ENCODE peak calls at places on chromosomes 11 and 22, in six cellular contexts. One of them, this sample, is unnamed.

GRCh38 chr11:91296628-91297027 is 928.0 kb upstream of the FAT3 start:
- DNase-seq in lower lobe of right lung: no peak
- DNase-seq in fibroblast of lung: no peak
- DNase-seq in CD8-positive, alpha-beta T cell: no peak
- DNase-seq in adrenal gland: no peak
- DNase-seq in choroid plexus epithelial cell: peak; percentile 58
- DNase-seq in this sample: no peak

GRCh38 chr11:85751738-85752137 is 59.2 kb downstream of the SYTL2 start:
- DNase-seq in lower lobe of right lung: no peak
- DNase-seq in fibroblast of lung: peak; percentile 33
- DNase-seq in CD8-positive, alpha-beta T cell: no peak
- DNase-seq in adrenal gland: no peak
- DNase-seq in choroid plexus epithelial cell: no peak
- DNase-seq in this sample: no peak

GRCh38 chr11:29989181-29989580 is 27.6 kb downstream of the KCNA4 start:
- DNase-seq in lower lobe of right lung: no peak
- DNase-seq in fibroblast of lung: peak; percentile 0
- DNase-seq in CD8-positive, alpha-beta T cell: no peak
- DNase-seq in adrenal gland: no peak
- DNase-seq in choroid plexus epithelial cell: no peak
- DNase-seq in this sample: no peak

GRCh38 chr11:102306048-102306575 is 11.2 kb upstream of the BIRC3 start:
- DNase-seq in lower lobe of right lung: peak; percentile 81
- DNase-seq in fibroblast of lung: peak; percentile 29
- DNase-seq in CD8-positive, alpha-beta T cell: no peak
- DNase-seq in adrenal gland: no peak
- DNase-seq in choroid plexus epithelial cell: no peak
- DNase-seq in this sample: no peak

GRCh38 chr11:72238040-72238450 is 5.9 kb downstream of the PHOX2A start:
- DNase-seq in lower lobe of right lung: peak; percentile 74
- DNase-seq in fibroblast of lung: peak; percentile 61
- DNase-seq in CD8-positive, alpha-beta T cell: peak; percentile 14
- DNase-seq in adrenal gland: peak; percentile 71
- DNase-seq in choroid plexus epithelial cell: peak; percentile 80
- DNase-seq in this sample: peak; percentile 64

GRCh38 chr11:2766166-2766565 is 66.4 kb upstream of the KCNQ1OT1 start:
- DNase-seq in lower lobe of right lung: no peak
- DNase-seq in fibroblast of lung: no peak
- DNase-seq in CD8-positive, alpha-beta T cell: no peak
- DNase-seq in adrenal gland: peak; percentile 17
- DNase-seq in choroid plexus epithelial cell: no peak
- DNase-seq in this sample: no peak

GRCh38 chr11:19553683-19554333 is 158.8 kb upstream of the NAV2 start:
- DNase-seq in lower lobe of right lung: peak; percentile 83
- DNase-seq in fibroblast of lung: peak; percentile 43
- DNase-seq in CD8-positive, alpha-beta T cell: peak; percentile 47
- DNase-seq in adrenal gland: peak; percentile 92
- DNase-seq in choroid plexus epithelial cell: peak; percentile 77
- DNase-seq in this sample: peak; percentile 93

GRCh38 chr22:18023509-18024275 is 669 bp downstream of the MICAL3 start:
- DNase-seq in lower lobe of right lung: no peak
- DNase-seq in fibroblast of lung: peak; percentile 89
- DNase-seq in CD8-positive, alpha-beta T cell: no peak
- DNase-seq in adrenal gland: peak; percentile 83
- DNase-seq in choroid plexus epithelial cell: peak; percentile 65
- DNase-seq in this sample: peak; percentile 60

GRCh38 chr11:112392860-112393259 is 132.2 kb upstream of the PLET1 start:
- DNase-seq in lower lobe of right lung: no peak
- DNase-seq in fibroblast of lung: no peak
- DNase-seq in CD8-positive, alpha-beta T cell: no peak
- DNase-seq in adrenal gland: no peak
- DNase-seq in choroid plexus epithelial cell: no peak
- DNase-seq in this sample: no peak

GRCh38 chr22:49052023-49052538 is 775.6 kb downstream of the BRD1 start:
- DNase-seq in lower lobe of right lung: no peak
- DNase-seq in fibroblast of lung: peak; percentile 6
- DNase-seq in CD8-positive, alpha-beta T cell: peak; percentile 11
- DNase-seq in adrenal gland: no peak
- DNase-seq in choroid plexus epithelial cell: peak; percentile 4
- DNase-seq in this sample: no peak

GRCh38 chr11:56271092-56271491 is 2.9 kb upstream of the OR5T1 start:
- DNase-seq in lower lobe of right lung: no peak
- DNase-seq in fibroblast of lung: no peak
- DNase-seq in CD8-positive, alpha-beta T cell: no peak
- DNase-seq in adrenal gland: no peak
- DNase-seq in choroid plexus epithelial cell: no peak
- DNase-seq in this sample: no peak

GRCh38 chr11:72583177-72583553 is 91.1 kb downstream of the PDE2A start:
- DNase-seq in lower lobe of right lung: peak; percentile 23
- DNase-seq in fibroblast of lung: no peak
- DNase-seq in CD8-positive, alpha-beta T cell: no peak
- DNase-seq in adrenal gland: no peak
- DNase-seq in choroid plexus epithelial cell: no peak
- DNase-seq in this sample: no peak

GRCh38 chr11:116736763-116737162 is 36.0 kb downstream of the BUD13 start:
- DNase-seq in lower lobe of right lung: no peak
- DNase-seq in fibroblast of lung: no peak
- DNase-seq in CD8-positive, alpha-beta T cell: no peak
- DNase-seq in adrenal gland: no peak
- DNase-seq in choroid plexus epithelial cell: no peak
- DNase-seq in this sample: no peak
- TF ChIP-seq CTCF in lower lobe of right lung: no peak
- TF ChIP-seq CTCF in fibroblast of lung: no peak
- TF ChIP-seq CTCF in CD8-positive, alpha-beta T cell: no peak
- TF ChIP-seq CTCF in adrenal gland: no peak
- TF ChIP-seq CTCF in choroid plexus epithelial cell: no peak
- TF ChIP-seq CTCF in this sample: no peak

DNA sequence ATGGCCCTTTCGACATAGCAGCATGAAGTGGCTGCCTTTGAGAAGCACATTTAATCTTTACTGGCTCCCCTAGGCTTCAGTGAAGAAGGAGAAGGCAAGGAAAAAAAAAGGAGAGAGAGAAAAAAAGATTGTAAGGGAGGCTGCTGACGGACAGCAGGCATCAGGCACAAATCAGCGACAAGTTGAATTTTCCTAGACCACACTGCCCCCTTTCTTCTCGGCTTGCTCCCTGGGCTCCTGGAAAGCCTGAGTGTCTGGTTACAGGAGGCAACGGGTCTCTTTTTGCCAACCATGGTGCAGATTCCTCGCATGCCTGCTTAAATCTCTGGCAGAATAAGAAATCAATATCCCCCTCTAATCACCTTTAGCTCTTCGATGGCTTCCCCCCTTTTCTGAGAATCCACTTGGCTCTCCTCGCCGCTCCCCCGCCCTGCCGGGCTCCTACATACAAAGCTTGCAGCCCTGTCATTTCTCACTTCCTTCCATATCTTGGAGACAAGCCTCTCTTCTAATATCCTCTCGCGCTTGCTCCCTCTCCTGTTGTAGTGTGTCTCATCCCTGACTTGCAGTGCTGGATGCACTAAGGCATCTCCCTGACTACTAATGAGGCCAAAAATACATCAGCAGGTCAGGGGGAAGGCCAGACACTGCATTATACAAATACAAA is 14.3 kb downstream of the BLID start:
- DNase-seq in lower lobe of right lung: no peak
- DNase-seq in fibroblast of lung: peak; percentile 91
- DNase-seq in CD8-positive, alpha-beta T cell: no peak
- DNase-seq in adrenal gland: peak; percentile 70
- DNase-seq in choroid plexus epithelial cell: peak; percentile 92
- DNase-seq in this sample: peak; percentile 57
- TF ChIP-seq CTCF in lower lobe of right lung: peak; percentile 53
- TF ChIP-seq CTCF in fibroblast of lung: peak; percentile 58
- TF ChIP-seq CTCF in CD8-positive, alpha-beta T cell: no peak
- TF ChIP-seq CTCF in adrenal gland: peak; percentile 71
- TF ChIP-seq CTCF in choroid plexus epithelial cell: peak; percentile 80
- TF ChIP-seq CTCF in this sample: peak; percentile 65

DNA sequence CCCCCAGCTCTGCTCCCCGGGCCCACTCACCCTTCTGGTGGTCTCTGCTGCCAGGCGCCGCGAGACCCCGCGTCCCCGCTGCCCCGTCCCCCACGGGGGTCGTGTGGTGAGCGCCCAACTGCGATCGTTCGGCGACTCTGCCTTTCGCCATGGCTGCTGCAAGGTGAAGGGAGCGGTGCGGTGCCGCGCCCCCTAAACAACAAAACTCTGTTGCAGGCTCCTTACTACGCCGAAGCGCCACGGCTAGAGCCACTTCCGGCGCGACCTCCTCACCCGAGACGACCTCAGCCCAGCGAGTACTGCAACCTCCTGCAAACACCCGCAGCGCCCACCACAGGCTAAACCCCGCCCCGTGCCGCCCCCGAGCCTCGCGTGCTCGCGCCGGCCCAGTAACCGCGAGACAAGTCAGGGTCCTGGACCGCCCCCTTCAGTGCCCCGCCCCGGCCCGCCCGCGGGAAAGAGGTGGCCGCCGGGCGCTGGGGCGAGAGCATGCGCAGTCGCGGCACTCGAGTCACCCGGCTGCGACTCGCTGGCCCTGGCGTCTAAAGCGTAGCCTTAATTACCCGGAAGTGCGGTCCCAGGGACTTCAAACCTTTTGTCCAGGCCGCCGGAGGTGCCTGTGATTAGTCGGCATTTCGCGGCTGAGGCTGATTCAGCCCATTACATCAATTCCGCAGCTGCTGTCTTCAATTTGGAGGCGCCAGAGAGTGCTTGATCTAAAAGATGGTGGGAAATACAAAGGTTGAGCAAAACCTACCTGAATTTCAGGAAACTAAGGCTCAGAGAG is at the start of gene TMEM41B:
- DNase-seq in lower lobe of right lung: peak; percentile 99
- DNase-seq in fibroblast of lung: peak; percentile 99
- DNase-seq in CD8-positive, alpha-beta T cell: peak; percentile 100
- DNase-seq in adrenal gland: peak; percentile 98
- DNase-seq in choroid plexus epithelial cell: peak; percentile 99
- DNase-seq in this sample: peak; percentile 99
- TF ChIP-seq CTCF in lower lobe of right lung: peak; percentile 6
- TF ChIP-seq CTCF in fibroblast of lung: no peak
- TF ChIP-seq CTCF in CD8-positive, alpha-beta T cell: no peak
- TF ChIP-seq CTCF in adrenal gland: no peak
- TF ChIP-seq CTCF in choroid plexus epithelial cell: peak; percentile 30
- TF ChIP-seq CTCF in this sample: peak; percentile 12

GRCh38 chr11:12402027-12402426 is 24.7 kb downstream of the PARVA start:
- DNase-seq in lower lobe of right lung: no peak
- DNase-seq in fibroblast of lung: no peak
- DNase-seq in CD8-positive, alpha-beta T cell: no peak
- DNase-seq in adrenal gland: no peak
- DNase-seq in choroid plexus epithelial cell: peak; percentile 42
- DNase-seq in this sample: no peak
- TF ChIP-seq CTCF in lower lobe of right lung: no peak
- TF ChIP-seq CTCF in fibroblast of lung: no peak
- TF ChIP-seq CTCF in CD8-positive, alpha-beta T cell: no peak
- TF ChIP-seq CTCF in adrenal gland: no peak
- TF ChIP-seq CTCF in choroid plexus epithelial cell: peak; percentile 4
- TF ChIP-seq CTCF in this sample: no peak

DNA sequence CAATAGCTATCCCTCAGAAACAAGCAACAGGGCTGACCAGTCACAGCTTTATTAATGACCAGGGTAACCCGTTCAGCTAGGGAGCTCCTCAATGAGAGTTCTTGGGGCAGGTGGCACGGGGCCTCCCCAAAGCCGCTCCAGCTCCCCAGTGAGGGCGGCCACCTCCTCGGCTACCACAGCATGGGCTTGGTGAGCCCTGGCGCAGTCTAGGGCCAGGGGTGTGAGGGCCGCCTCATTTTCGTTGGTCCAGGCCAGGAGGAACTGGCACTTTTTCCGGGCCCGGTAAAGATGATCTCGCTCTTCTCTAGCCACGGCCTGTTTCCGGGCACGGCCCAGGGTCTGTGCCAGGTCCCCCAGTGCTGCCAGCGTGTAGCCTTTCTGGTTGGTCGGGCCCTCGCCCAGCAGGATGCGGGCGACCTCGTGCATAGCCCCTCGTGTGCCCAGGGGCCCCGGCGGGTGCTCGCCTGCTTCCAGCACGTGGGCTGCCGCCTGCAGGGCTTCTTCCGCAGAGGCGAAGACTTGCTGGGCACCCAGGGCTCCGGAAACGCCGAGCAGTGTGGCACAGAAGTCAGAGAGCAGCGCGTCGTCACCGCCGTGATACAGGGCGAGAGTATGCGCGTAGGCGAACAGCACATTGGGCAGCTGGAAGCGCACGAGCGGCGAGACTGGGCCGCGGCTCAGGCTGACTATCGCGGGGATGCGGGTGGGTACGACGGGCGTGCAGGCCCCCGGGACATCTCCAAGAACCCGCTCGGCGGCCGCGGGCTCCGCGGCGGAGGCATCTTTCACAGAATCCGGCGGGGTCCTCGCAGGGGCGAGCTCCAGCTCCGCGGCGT is 913 bp downstream of the ZNHIT2 start:
- DNase-seq in lower lobe of right lung: peak; percentile 65
- DNase-seq in fibroblast of lung: peak; percentile 82
- DNase-seq in CD8-positive, alpha-beta T cell: peak; percentile 39
- DNase-seq in adrenal gland: peak; percentile 81
- DNase-seq in choroid plexus epithelial cell: peak; percentile 65
- DNase-seq in this sample: no peak
- TF ChIP-seq CTCF in lower lobe of right lung: no peak
- TF ChIP-seq CTCF in fibroblast of lung: no peak
- TF ChIP-seq CTCF in CD8-positive, alpha-beta T cell: no peak
- TF ChIP-seq CTCF in adrenal gland: no peak
- TF ChIP-seq CTCF in choroid plexus epithelial cell: no peak
- TF ChIP-seq CTCF in this sample: no peak